ENCODE peak calls at places on chromosomes 13 and 19, in eight cellular contexts. K, X, R, H, T, L, V and D are unnamed samples.

GRCh38 chr13:24890256-24890655 is 126.3 kb downstream of the RNF17 start:
- DNase-seq in K (no peak), X (no peak), R (no peak), H (no peak), T (no peak), L (no peak), V (no peak), D (no peak)

GRCh38 chr13:20387006-20387405 is 138.7 kb downstream of the CRYL1 start:
- DNase-seq in K (no peak), X (no peak), R (no peak), H (no peak), T (no peak), L (no peak), V (no peak), D (no peak)

GRCh38 chr19:42496551-42497133 is 31.6 kb downstream of the CEACAM1 start:
- DNase-seq in K (no peak), X (no peak), R (no peak), H (no peak), T (no peak), L (no peak), V (no peak), D (no peak)

GRCh38 chr19:11659612-11660011 is 62.3 kb downstream of the ZNF627 start:
- DNase-seq in K (no peak), X (no peak), R (peak), H (peak), T (peak), L (peak), V (no peak), D (no peak)

GRCh38 chr13:98824376-98825160 is 72.1 kb upstream of the SLC15A1 start:
- DNase-seq in K (no peak), X (no peak), R (no peak), H (no peak), T (no peak), L (no peak), V (no peak), D (no peak)

GRCh38 chr13:31625115-31625514 is 114.2 kb upstream of the RXFP2 start:
- DNase-seq in K (no peak), X (no peak), R (peak), H (peak), T (no peak), L (peak), V (no peak), D (no peak)

GRCh38 chr13:78334059-78334458 is 269.3 kb downstream of the POU4F1 start:
- DNase-seq in K (no peak), X (no peak), R (no peak), H (no peak), T (no peak), L (no peak), V (no peak), D (no peak)

GRCh38 chr13:111490611-111491010 is 170.2 kb downstream of the TEX29 start:
- DNase-seq in K (no peak), X (no peak), R (no peak), H (no peak), T (no peak), L (no peak), V (no peak), D (no peak)

GRCh38 chr19:29662604-29663404 is 2.5 kb upstream of the PLEKHF1 start:
- DNase-seq in K (no peak), X (peak), R (peak), H (peak), T (no peak), L (peak), V (no peak), D (no peak)

GRCh38 chr13:43545317-43545874 is 241.4 kb downstream of the ENOX1 start:
- DNase-seq in K (no peak), X (no peak), R (peak), H (peak), T (no peak), L (no peak), V (no peak), D (no peak)